ENCODE peak calls at places on chromosomes 12 and 14, in six cellular contexts. One of them, this sample, is unnamed.

GRCh38 chr12:125140239-125140917 is 75.1 kb downstream of the AACS start:
- DNase-seq in foreskin melanocyte: no peak
- DNase-seq in upper lobe of right lung: no peak
- DNase-seq in prostate gland: no peak
- DNase-seq in fibroblast of pulmonary artery: no peak
- DNase-seq in Ammon's horn: no peak
- DNase-seq in this sample: no peak

GRCh38 chr12:119423285-119423684 is 88.8 kb downstream of the CCDC60 start:
- DNase-seq in foreskin melanocyte: no peak
- DNase-seq in upper lobe of right lung: no peak
- DNase-seq in prostate gland: no peak
- DNase-seq in fibroblast of pulmonary artery: no peak
- DNase-seq in Ammon's horn: no peak
- DNase-seq in this sample: no peak

GRCh38 chr12:57927086-57927485 is 14.3 kb upstream of the ATP23 start:
- DNase-seq in foreskin melanocyte: no peak
- DNase-seq in upper lobe of right lung: no peak
- DNase-seq in prostate gland: no peak
- DNase-seq in fibroblast of pulmonary artery: no peak
- DNase-seq in Ammon's horn: no peak
- DNase-seq in this sample: no peak

GRCh38 chr12:75698052-75698451 is 186.6 kb upstream of the KRR1 start:
- DNase-seq in foreskin melanocyte: no peak
- DNase-seq in upper lobe of right lung: no peak
- DNase-seq in prostate gland: no peak
- DNase-seq in fibroblast of pulmonary artery: no peak
- DNase-seq in Ammon's horn: no peak
- DNase-seq in this sample: no peak

GRCh38 chr14:61344437-61345143 is 23.2 kb downstream of the PRKCH start:
- DNase-seq in foreskin melanocyte: no peak
- DNase-seq in upper lobe of right lung: no peak
- DNase-seq in prostate gland: no peak
- DNase-seq in fibroblast of pulmonary artery: no peak
- DNase-seq in Ammon's horn: no peak
- DNase-seq in this sample: no peak

GRCh38 chr12:7069386-7069785 is 8.9 kb downstream of the C1S start:
- DNase-seq in foreskin melanocyte: no peak
- DNase-seq in upper lobe of right lung: no peak
- DNase-seq in prostate gland: no peak
- DNase-seq in fibroblast of pulmonary artery: no peak
- DNase-seq in Ammon's horn: no peak
- DNase-seq in this sample: no peak

GRCh38 chr12:92511776-92512175 is 191.0 kb upstream of the PLEKHG7 start:
- DNase-seq in foreskin melanocyte: no peak
- DNase-seq in upper lobe of right lung: no peak
- DNase-seq in prostate gland: no peak
- DNase-seq in fibroblast of pulmonary artery: no peak
- DNase-seq in Ammon's horn: peak
- DNase-seq in this sample: no peak

GRCh38 chr12:117192057-117192456 is 1.8 kb upstream of the FBXO21 start:
- DNase-seq in foreskin melanocyte: no peak
- DNase-seq in upper lobe of right lung: no peak
- DNase-seq in prostate gland: no peak
- DNase-seq in fibroblast of pulmonary artery: no peak
- DNase-seq in Ammon's horn: no peak
- DNase-seq in this sample: no peak

GRCh38 chr12:120140603-120141002 is 24.1 kb upstream of the RAB35 start:
- DNase-seq in foreskin melanocyte: no peak
- DNase-seq in upper lobe of right lung: no peak
- DNase-seq in prostate gland: no peak
- DNase-seq in fibroblast of pulmonary artery: no peak
- DNase-seq in Ammon's horn: no peak
- DNase-seq in this sample: no peak

GRCh38 chr12:111141205-111141604 is 220.8 kb upstream of the MYL2 start:
- DNase-seq in foreskin melanocyte: no peak
- DNase-seq in upper lobe of right lung: no peak
- DNase-seq in prostate gland: no peak
- DNase-seq in fibroblast of pulmonary artery: no peak
- DNase-seq in Ammon's horn: no peak
- DNase-seq in this sample: no peak

GRCh38 chr14:74829238-74829637 is 46.7 kb downstream of the PROX2 start:
- DNase-seq in foreskin melanocyte: no peak
- DNase-seq in upper lobe of right lung: no peak
- DNase-seq in prostate gland: no peak
- DNase-seq in fibroblast of pulmonary artery: no peak
- DNase-seq in Ammon's horn: no peak
- DNase-seq in this sample: no peak

GRCh38 chr12:27548301-27549199 is 24.5 kb downstream of the PPFIBP1 start:
- DNase-seq in foreskin melanocyte: no peak
- DNase-seq in upper lobe of right lung: no peak
- DNase-seq in prostate gland: no peak
- DNase-seq in fibroblast of pulmonary artery: no peak
- DNase-seq in Ammon's horn: no peak
- DNase-seq in this sample: no peak

GRCh38 chr14:69291891-69292586 is 32.1 kb downstream of the GALNT16 start:
- DNase-seq in foreskin melanocyte: no peak
- DNase-seq in upper lobe of right lung: no peak
- DNase-seq in prostate gland: no peak
- DNase-seq in fibroblast of pulmonary artery: no peak
- DNase-seq in Ammon's horn: no peak
- DNase-seq in this sample: no peak

GRCh38 chr12:101207086-101207780 is 2.8 kb downstream of the SLC5A8 start:
- DNase-seq in foreskin melanocyte: peak
- DNase-seq in upper lobe of right lung: no peak
- DNase-seq in prostate gland: no peak
- DNase-seq in fibroblast of pulmonary artery: no peak
- DNase-seq in Ammon's horn: no peak
- DNase-seq in this sample: no peak

GRCh38 chr12:30537228-30537627 is 158.4 kb downstream of the IPO8 start:
- DNase-seq in foreskin melanocyte: no peak
- DNase-seq in upper lobe of right lung: no peak
- DNase-seq in prostate gland: no peak
- DNase-seq in fibroblast of pulmonary artery: no peak
- DNase-seq in Ammon's horn: no peak
- DNase-seq in this sample: no peak

GRCh38 chr14:35557221-35557747 is 23.3 kb downstream of the INSM2 start:
- DNase-seq in foreskin melanocyte: no peak
- DNase-seq in upper lobe of right lung: no peak
- DNase-seq in prostate gland: no peak
- DNase-seq in fibroblast of pulmonary artery: no peak
- DNase-seq in Ammon's horn: no peak
- DNase-seq in this sample: no peak

GRCh38 chr14:44945264-44945663 is 16.5 kb downstream of the KLHL28 start:
- DNase-seq in foreskin melanocyte: no peak
- DNase-seq in upper lobe of right lung: no peak
- DNase-seq in prostate gland: no peak
- DNase-seq in fibroblast of pulmonary artery: peak
- DNase-seq in Ammon's horn: peak
- DNase-seq in this sample: peak

GRCh38 chr12:124740691-124741137 is 123.0 kb downstream of the SCARB1 start:
- DNase-seq in foreskin melanocyte: no peak
- DNase-seq in upper lobe of right lung: no peak
- DNase-seq in prostate gland: no peak
- DNase-seq in fibroblast of pulmonary artery: peak
- DNase-seq in Ammon's horn: no peak
- DNase-seq in this sample: no peak

GRCh38 chr12:78210894-78211302 is 380.2 kb downstream of the NAV3 start:
- DNase-seq in foreskin melanocyte: peak
- DNase-seq in upper lobe of right lung: no peak
- DNase-seq in prostate gland: no peak
- DNase-seq in fibroblast of pulmonary artery: peak
- DNase-seq in Ammon's horn: no peak
- DNase-seq in this sample: no peak

GRCh38 chr12:6548556-6549378 is 7.1 kb downstream of the IFFO1 start:
- DNase-seq in foreskin melanocyte: no peak
- DNase-seq in upper lobe of right lung: no peak
- DNase-seq in prostate gland: no peak
- DNase-seq in fibroblast of pulmonary artery: peak
- DNase-seq in Ammon's horn: no peak
- DNase-seq in this sample: no peak

GRCh38 chr12:62505786-62506185 is 39.2 kb downstream of the MON2 start:
- DNase-seq in foreskin melanocyte: no peak
- DNase-seq in upper lobe of right lung: no peak
- DNase-seq in prostate gland: no peak
- DNase-seq in fibroblast of pulmonary artery: no peak
- DNase-seq in Ammon's horn: no peak
- DNase-seq in this sample: no peak

GRCh38 chr14:39085933-39086332 is 17.1 kb downstream of the SEC23A start:
- DNase-seq in foreskin melanocyte: no peak
- DNase-seq in upper lobe of right lung: no peak
- DNase-seq in prostate gland: no peak
- DNase-seq in fibroblast of pulmonary artery: peak
- DNase-seq in Ammon's horn: no peak
- DNase-seq in this sample: no peak

GRCh38 chr14:93976477-93977057 is at the start of gene ASB2:
- DNase-seq in foreskin melanocyte: peak
- DNase-seq in upper lobe of right lung: no peak
- DNase-seq in prostate gland: no peak
- DNase-seq in fibroblast of pulmonary artery: no peak
- DNase-seq in Ammon's horn: no peak
- DNase-seq in this sample: no peak

GRCh38 chr14:35161231-35161630 is 38.9 kb downstream of the PRORP start:
- DNase-seq in foreskin melanocyte: no peak
- DNase-seq in upper lobe of right lung: no peak
- DNase-seq in prostate gland: no peak
- DNase-seq in fibroblast of pulmonary artery: peak
- DNase-seq in Ammon's horn: no peak
- DNase-seq in this sample: no peak

GRCh38 chr12:125220404-125221273 is 155.4 kb downstream of the AACS start:
- DNase-seq in foreskin melanocyte: no peak
- DNase-seq in upper lobe of right lung: no peak
- DNase-seq in prostate gland: no peak
- DNase-seq in fibroblast of pulmonary artery: peak
- DNase-seq in Ammon's horn: peak
- DNase-seq in this sample: no peak

GRCh38 chr12:117547209-117547608 is 185.8 kb upstream of the NOS1 start:
- DNase-seq in foreskin melanocyte: no peak
- DNase-seq in upper lobe of right lung: no peak
- DNase-seq in prostate gland: no peak
- DNase-seq in fibroblast of pulmonary artery: no peak
- DNase-seq in Ammon's horn: no peak
- DNase-seq in this sample: no peak

GRCh38 chr14:21455592-21455911 is 371 bp downstream of the CHD8 start:
- DNase-seq in foreskin melanocyte: no peak
- DNase-seq in upper lobe of right lung: no peak
- DNase-seq in prostate gland: no peak
- DNase-seq in fibroblast of pulmonary artery: peak
- DNase-seq in Ammon's horn: no peak
- DNase-seq in this sample: no peak

GRCh38 chr12:38921025-38921677 is 15.8 kb upstream of the CPNE8 start:
- DNase-seq in foreskin melanocyte: no peak
- DNase-seq in upper lobe of right lung: no peak
- DNase-seq in prostate gland: peak
- DNase-seq in fibroblast of pulmonary artery: peak
- DNase-seq in Ammon's horn: peak
- DNase-seq in this sample: peak

GRCh38 chr12:106582661-106583577 is at the start of gene RFX4:
- DNase-seq in foreskin melanocyte: no peak
- DNase-seq in upper lobe of right lung: no peak
- DNase-seq in prostate gland: no peak
- DNase-seq in fibroblast of pulmonary artery: no peak
- DNase-seq in Ammon's horn: peak
- DNase-seq in this sample: peak

GRCh38 chr12:62434504-62435336 is 31.9 kb upstream of the MON2 start:
- DNase-seq in foreskin melanocyte: no peak
- DNase-seq in upper lobe of right lung: no peak
- DNase-seq in prostate gland: peak
- DNase-seq in fibroblast of pulmonary artery: no peak
- DNase-seq in Ammon's horn: peak
- DNase-seq in this sample: no peak

GRCh38 chr14:61562321-61563161 is 132.8 kb upstream of the HIF1A start:
- DNase-seq in foreskin melanocyte: peak
- DNase-seq in upper lobe of right lung: no peak
- DNase-seq in prostate gland: no peak
- DNase-seq in fibroblast of pulmonary artery: peak
- DNase-seq in Ammon's horn: no peak
- DNase-seq in this sample: no peak